ENCODE peak calls at places on chromosomes 13 and 19, in ten cellular contexts. One of them, this sample, is unnamed.

GRCh38 chr13:81051873-81052272 is 710.9 kb upstream of the SPRY2 start:
- DNase-seq in skeletal muscle cell: no peak
- DNase-seq in stimulated activated CD4-positive, alpha-beta T cell treated with anti-CD3 and anti-CD28 coated beads, Interleukin-2, amount 100 ng/mL, for 48 hours: no peak
- DNase-seq in globus pallidus: peak
- DNase-seq in NCI-H526: peak
- DNase-seq in upper lobe of right lung: no peak
- DNase-seq in anterior cingulate cortex: no peak
- DNase-seq in head of caudate nucleus: peak
- DNase-seq in LHCN-M2: no peak
- DNase-seq in transverse colon: no peak
- DNase-seq in this sample: no peak

GRCh38 chr13:111270765-111271164 is 49.7 kb upstream of the TEX29 start:
- DNase-seq in skeletal muscle cell: no peak
- DNase-seq in stimulated activated CD4-positive, alpha-beta T cell treated with anti-CD3 and anti-CD28 coated beads, Interleukin-2, amount 100 ng/mL, for 48 hours: no peak
- DNase-seq in globus pallidus: no peak
- DNase-seq in NCI-H526: no peak
- DNase-seq in upper lobe of right lung: no peak
- DNase-seq in anterior cingulate cortex: no peak
- DNase-seq in head of caudate nucleus: no peak
- DNase-seq in LHCN-M2: peak
- DNase-seq in transverse colon: no peak
- DNase-seq in this sample: no peak

GRCh38 chr19:3670796-3671679 is 29.2 kb downstream of the PIP5K1C start:
- DNase-seq in skeletal muscle cell: peak
- DNase-seq in stimulated activated CD4-positive, alpha-beta T cell treated with anti-CD3 and anti-CD28 coated beads, Interleukin-2, amount 100 ng/mL, for 48 hours: no peak
- DNase-seq in globus pallidus: peak
- DNase-seq in NCI-H526: no peak
- DNase-seq in upper lobe of right lung: peak
- DNase-seq in anterior cingulate cortex: no peak
- DNase-seq in head of caudate nucleus: no peak
- DNase-seq in LHCN-M2: no peak
- DNase-seq in transverse colon: peak
- DNase-seq in this sample: no peak

GRCh38 chr13:84630486-84630885 is 748.2 kb upstream of the SLITRK1 start:
- DNase-seq in skeletal muscle cell: no peak
- DNase-seq in stimulated activated CD4-positive, alpha-beta T cell treated with anti-CD3 and anti-CD28 coated beads, Interleukin-2, amount 100 ng/mL, for 48 hours: no peak
- DNase-seq in globus pallidus: no peak
- DNase-seq in NCI-H526: no peak
- DNase-seq in upper lobe of right lung: no peak
- DNase-seq in anterior cingulate cortex: no peak
- DNase-seq in head of caudate nucleus: no peak
- DNase-seq in LHCN-M2: peak
- DNase-seq in transverse colon: no peak
- DNase-seq in this sample: no peak

GRCh38 chr19:54164369-54165068 is 5.0 kb upstream of the LENG1 start:
- DNase-seq in skeletal muscle cell: no peak
- DNase-seq in stimulated activated CD4-positive, alpha-beta T cell treated with anti-CD3 and anti-CD28 coated beads, Interleukin-2, amount 100 ng/mL, for 48 hours: peak
- DNase-seq in globus pallidus: no peak
- DNase-seq in NCI-H526: peak
- DNase-seq in upper lobe of right lung: peak
- DNase-seq in anterior cingulate cortex: no peak
- DNase-seq in head of caudate nucleus: no peak
- DNase-seq in LHCN-M2: no peak
- DNase-seq in transverse colon: peak
- DNase-seq in this sample: peak

GRCh38 chr19:37872383-37872782 is 34.0 kb downstream of the WDR87 start:
- DNase-seq in skeletal muscle cell: no peak
- DNase-seq in stimulated activated CD4-positive, alpha-beta T cell treated with anti-CD3 and anti-CD28 coated beads, Interleukin-2, amount 100 ng/mL, for 48 hours: no peak
- DNase-seq in globus pallidus: no peak
- DNase-seq in NCI-H526: no peak
- DNase-seq in upper lobe of right lung: no peak
- DNase-seq in anterior cingulate cortex: no peak
- DNase-seq in head of caudate nucleus: no peak
- DNase-seq in LHCN-M2: no peak
- DNase-seq in transverse colon: no peak
- DNase-seq in this sample: no peak

GRCh38 chr13:26025196-26025595 is 26.6 kb downstream of the SHISA2 start:
- DNase-seq in skeletal muscle cell: no peak
- DNase-seq in stimulated activated CD4-positive, alpha-beta T cell treated with anti-CD3 and anti-CD28 coated beads, Interleukin-2, amount 100 ng/mL, for 48 hours: no peak
- DNase-seq in globus pallidus: peak
- DNase-seq in NCI-H526: no peak
- DNase-seq in upper lobe of right lung: no peak
- DNase-seq in anterior cingulate cortex: no peak
- DNase-seq in head of caudate nucleus: peak
- DNase-seq in LHCN-M2: peak
- DNase-seq in transverse colon: no peak
- DNase-seq in this sample: no peak

GRCh38 chr13:114130131-114130707 is 2.2 kb downstream of the RASA3 start:
- DNase-seq in skeletal muscle cell: no peak
- DNase-seq in stimulated activated CD4-positive, alpha-beta T cell treated with anti-CD3 and anti-CD28 coated beads, Interleukin-2, amount 100 ng/mL, for 48 hours: no peak
- DNase-seq in globus pallidus: no peak
- DNase-seq in NCI-H526: no peak
- DNase-seq in upper lobe of right lung: no peak
- DNase-seq in anterior cingulate cortex: no peak
- DNase-seq in head of caudate nucleus: no peak
- DNase-seq in LHCN-M2: peak
- DNase-seq in transverse colon: no peak
- DNase-seq in this sample: no peak

GRCh38 chr13:52020191-52020590 is 4.3 kb upstream of the UTP14C start:
- DNase-seq in skeletal muscle cell: no peak
- DNase-seq in stimulated activated CD4-positive, alpha-beta T cell treated with anti-CD3 and anti-CD28 coated beads, Interleukin-2, amount 100 ng/mL, for 48 hours: no peak
- DNase-seq in globus pallidus: no peak
- DNase-seq in NCI-H526: no peak
- DNase-seq in upper lobe of right lung: no peak
- DNase-seq in anterior cingulate cortex: no peak
- DNase-seq in head of caudate nucleus: no peak
- DNase-seq in LHCN-M2: no peak
- DNase-seq in transverse colon: no peak
- DNase-seq in this sample: no peak

GRCh38 chr13:114038211-114038613 is 64.3 kb upstream of the C13orf46 start:
- DNase-seq in skeletal muscle cell: no peak
- DNase-seq in stimulated activated CD4-positive, alpha-beta T cell treated with anti-CD3 and anti-CD28 coated beads, Interleukin-2, amount 100 ng/mL, for 48 hours: no peak
- DNase-seq in globus pallidus: no peak
- DNase-seq in NCI-H526: no peak
- DNase-seq in upper lobe of right lung: no peak
- DNase-seq in anterior cingulate cortex: peak
- DNase-seq in head of caudate nucleus: no peak
- DNase-seq in LHCN-M2: no peak
- DNase-seq in transverse colon: no peak
- DNase-seq in this sample: no peak

GRCh38 chr13:39565036-39565949 is 37.7 kb downstream of the LHFPL6 start:
- DNase-seq in skeletal muscle cell: peak
- DNase-seq in stimulated activated CD4-positive, alpha-beta T cell treated with anti-CD3 and anti-CD28 coated beads, Interleukin-2, amount 100 ng/mL, for 48 hours: no peak
- DNase-seq in globus pallidus: no peak
- DNase-seq in NCI-H526: peak
- DNase-seq in upper lobe of right lung: no peak
- DNase-seq in anterior cingulate cortex: no peak
- DNase-seq in head of caudate nucleus: peak
- DNase-seq in LHCN-M2: peak
- DNase-seq in transverse colon: no peak
- DNase-seq in this sample: no peak

GRCh38 chr13:103006706-103007426 is 59.4 kb downstream of the SLC10A2 start:
- DNase-seq in skeletal muscle cell: no peak
- DNase-seq in stimulated activated CD4-positive, alpha-beta T cell treated with anti-CD3 and anti-CD28 coated beads, Interleukin-2, amount 100 ng/mL, for 48 hours: no peak
- DNase-seq in globus pallidus: no peak
- DNase-seq in NCI-H526: no peak
- DNase-seq in upper lobe of right lung: no peak
- DNase-seq in anterior cingulate cortex: no peak
- DNase-seq in head of caudate nucleus: no peak
- DNase-seq in LHCN-M2: no peak
- DNase-seq in transverse colon: no peak
- DNase-seq in this sample: no peak

GRCh38 chr19:6047741-6048231 is 62.5 kb downstream of the RFX2 start:
- DNase-seq in skeletal muscle cell: no peak
- DNase-seq in stimulated activated CD4-positive, alpha-beta T cell treated with anti-CD3 and anti-CD28 coated beads, Interleukin-2, amount 100 ng/mL, for 48 hours: no peak
- DNase-seq in globus pallidus: no peak
- DNase-seq in NCI-H526: peak
- DNase-seq in upper lobe of right lung: no peak
- DNase-seq in anterior cingulate cortex: no peak
- DNase-seq in head of caudate nucleus: no peak
- DNase-seq in LHCN-M2: peak
- DNase-seq in transverse colon: no peak
- DNase-seq in this sample: no peak

GRCh38 chr13:96003304-96003703 is 49.9 kb downstream of the UGGT2 start:
- DNase-seq in skeletal muscle cell: no peak
- DNase-seq in stimulated activated CD4-positive, alpha-beta T cell treated with anti-CD3 and anti-CD28 coated beads, Interleukin-2, amount 100 ng/mL, for 48 hours: no peak
- DNase-seq in globus pallidus: no peak
- DNase-seq in NCI-H526: peak
- DNase-seq in upper lobe of right lung: no peak
- DNase-seq in anterior cingulate cortex: no peak
- DNase-seq in head of caudate nucleus: no peak
- DNase-seq in LHCN-M2: peak
- DNase-seq in transverse colon: no peak
- DNase-seq in this sample: no peak

GRCh38 chr13:98504029-98504351 is 72.9 kb downstream of the STK24 start:
- DNase-seq in skeletal muscle cell: no peak
- DNase-seq in stimulated activated CD4-positive, alpha-beta T cell treated with anti-CD3 and anti-CD28 coated beads, Interleukin-2, amount 100 ng/mL, for 48 hours: no peak
- DNase-seq in globus pallidus: no peak
- DNase-seq in NCI-H526: no peak
- DNase-seq in upper lobe of right lung: no peak
- DNase-seq in anterior cingulate cortex: no peak
- DNase-seq in head of caudate nucleus: no peak
- DNase-seq in LHCN-M2: no peak
- DNase-seq in transverse colon: no peak
- DNase-seq in this sample: no peak

GRCh38 chr19:53977429-53977990 is 13.9 kb upstream of the CACNG6 start:
- DNase-seq in skeletal muscle cell: peak
- DNase-seq in stimulated activated CD4-positive, alpha-beta T cell treated with anti-CD3 and anti-CD28 coated beads, Interleukin-2, amount 100 ng/mL, for 48 hours: peak
- DNase-seq in globus pallidus: peak
- DNase-seq in NCI-H526: peak
- DNase-seq in upper lobe of right lung: no peak
- DNase-seq in anterior cingulate cortex: peak
- DNase-seq in head of caudate nucleus: peak
- DNase-seq in LHCN-M2: peak
- DNase-seq in transverse colon: peak
- DNase-seq in this sample: peak

GRCh38 chr13:111344471-111345191 is 24.2 kb downstream of the TEX29 start:
- DNase-seq in skeletal muscle cell: peak
- DNase-seq in stimulated activated CD4-positive, alpha-beta T cell treated with anti-CD3 and anti-CD28 coated beads, Interleukin-2, amount 100 ng/mL, for 48 hours: no peak
- DNase-seq in globus pallidus: no peak
- DNase-seq in NCI-H526: peak
- DNase-seq in upper lobe of right lung: peak
- DNase-seq in anterior cingulate cortex: no peak
- DNase-seq in head of caudate nucleus: no peak
- DNase-seq in LHCN-M2: peak
- DNase-seq in transverse colon: no peak
- DNase-seq in this sample: no peak

GRCh38 chr19:46056536-46056935 is 15.7 kb upstream of the IGFL4 start:
- DNase-seq in skeletal muscle cell: no peak
- DNase-seq in stimulated activated CD4-positive, alpha-beta T cell treated with anti-CD3 and anti-CD28 coated beads, Interleukin-2, amount 100 ng/mL, for 48 hours: no peak
- DNase-seq in globus pallidus: no peak
- DNase-seq in NCI-H526: no peak
- DNase-seq in upper lobe of right lung: no peak
- DNase-seq in anterior cingulate cortex: no peak
- DNase-seq in head of caudate nucleus: no peak
- DNase-seq in LHCN-M2: no peak
- DNase-seq in transverse colon: no peak
- DNase-seq in this sample: no peak

GRCh38 chr13:23378009-23378632 is 55.4 kb downstream of the SACS start:
- DNase-seq in skeletal muscle cell: peak
- DNase-seq in stimulated activated CD4-positive, alpha-beta T cell treated with anti-CD3 and anti-CD28 coated beads, Interleukin-2, amount 100 ng/mL, for 48 hours: peak
- DNase-seq in globus pallidus: no peak
- DNase-seq in NCI-H526: no peak
- DNase-seq in upper lobe of right lung: no peak
- DNase-seq in anterior cingulate cortex: no peak
- DNase-seq in head of caudate nucleus: peak
- DNase-seq in LHCN-M2: peak
- DNase-seq in transverse colon: peak
- DNase-seq in this sample: peak

GRCh38 chr13:38072696-38073095 is 203.1 kb upstream of the TRPC4 start:
- DNase-seq in skeletal muscle cell: no peak
- DNase-seq in stimulated activated CD4-positive, alpha-beta T cell treated with anti-CD3 and anti-CD28 coated beads, Interleukin-2, amount 100 ng/mL, for 48 hours: no peak
- DNase-seq in globus pallidus: no peak
- DNase-seq in NCI-H526: no peak
- DNase-seq in upper lobe of right lung: no peak
- DNase-seq in anterior cingulate cortex: no peak
- DNase-seq in head of caudate nucleus: no peak
- DNase-seq in LHCN-M2: no peak
- DNase-seq in transverse colon: no peak
- DNase-seq in this sample: no peak

GRCh38 chr13:97191615-97192014 is 30.5 kb upstream of the MBNL2 start:
- DNase-seq in skeletal muscle cell: peak
- DNase-seq in stimulated activated CD4-positive, alpha-beta T cell treated with anti-CD3 and anti-CD28 coated beads, Interleukin-2, amount 100 ng/mL, for 48 hours: no peak
- DNase-seq in globus pallidus: peak
- DNase-seq in NCI-H526: peak
- DNase-seq in upper lobe of right lung: no peak
- DNase-seq in anterior cingulate cortex: peak
- DNase-seq in head of caudate nucleus: peak
- DNase-seq in LHCN-M2: peak
- DNase-seq in transverse colon: no peak
- DNase-seq in this sample: no peak